ENCODE peak calls at places on chromosomes 6 and 20, in ten cellular contexts. L is HuH-7.5, T is iris pigment epithelial cell, D is cardiac fibroblast, O is A549, M is NCI-H774, W is HEK293T, Y is HFFc6, P is cerebellar cortex, G is BJ. Z is an unnamed sample.

GRCh38 chr20:21505810-21506530 is 7.9 kb downstream of the NKX2-2 start:
- DNase-seq in Y (no peak), L (peak), D (peak), M (no peak), O (peak), T (peak), G (no peak), W (peak), P (no peak), Z (peak)

GRCh38 chr20:63054103-63054474 is 47.3 kb upstream of the BHLHE23 start:
- DNase-seq in O (no peak), G (no peak), M (no peak), P (no peak), T (no peak), Y (no peak), L (no peak), W (no peak), D (no peak), Z (no peak)

GRCh38 chr6:70985151-70985550 is 28.3 kb upstream of the B3GAT2 start:
- DNase-seq in P (no peak), G (no peak), D (no peak), W (no peak), L (no peak), T (no peak), Y (no peak), O (no peak), M (no peak), Z (no peak)

GRCh38 chr6:131269565-131270391 is 134.5 kb downstream of the AKAP7 start:
- DNase-seq in G (no peak), D (no peak), L (no peak), P (no peak), T (no peak), W (no peak), Y (no peak), M (no peak), O (no peak), Z (no peak)

GRCh38 chr20:45963059-45964011 is 8.7 kb downstream of the ZNF335 start:
- DNase-seq in G (no peak), P (peak), W (no peak), L (peak), O (peak), Y (peak), D (peak), T (peak), M (peak), Z (peak)

GRCh38 chr6:16375828-16376227 is 137.4 kb downstream of the GMPR start:
- DNase-seq in P (no peak), M (no peak), G (no peak), L (no peak), Y (no peak), T (no peak), O (no peak), W (no peak), D (no peak), Z (no peak)

GRCh38 chr6:149318581-149319286 is 1.2 kb downstream of the TAB2 start:
- DNase-seq in T (peak), O (no peak), Y (no peak), P (peak), D (peak), G (no peak), M (no peak), L (no peak), W (no peak), Z (peak)

GRCh38 chr6:169905041-169905807 is 153.8 kb downstream of the ERMARD start:
- DNase-seq in M (no peak), G (peak), T (peak), L (no peak), W (no peak), Y (no peak), P (no peak), D (peak), O (peak), Z (peak)

GRCh38 chr6:72622094-72622540 is 253 bp downstream of the KCNQ5 start:
- DNase-seq in P (no peak), T (no peak), O (peak), D (peak), L (no peak), W (peak), G (no peak), Y (peak), M (peak), Z (peak)

GRCh38 chr6:129501401-129502051 is 208.5 kb downstream of the ARHGAP18 start:
- DNase-seq in O (peak), M (no peak), D (peak), T (peak), W (peak), Y (peak), L (no peak), P (no peak), G (peak), Z (peak)